ENCODE peak calls at places on chromosomes 3 and 15, in seven cellular contexts. One of them, this sample, is unnamed. For H3K4me1, the result is how much of the 10 kb centered on the place peaks cover.

GRCh38 chr15:43440721-43441281 is 52.2 kb downstream of the TP53BP1 start:
- DNase-seq in adrenal gland: peak
- DNase-seq in psoas muscle: no peak
- DNase-seq in CD4-positive, CD25-positive, alpha-beta regulatory T cell: peak
- DNase-seq in fibroblast of lung: peak
- DNase-seq in ascending aorta: peak
- DNase-seq in colonic mucosa: peak
- DNase-seq in this sample: no peak

GRCh38 chr3:51340311-51340829 is 44.7 kb upstream of the MANF start:
- DNase-seq in adrenal gland: peak
- DNase-seq in psoas muscle: no peak
- DNase-seq in CD4-positive, CD25-positive, alpha-beta regulatory T cell: no peak
- DNase-seq in fibroblast of lung: peak
- DNase-seq in ascending aorta: no peak
- DNase-seq in colonic mucosa: no peak
- DNase-seq in this sample: no peak

GRCh38 chr15:70245932-70246622 is 148.4 kb upstream of the TLE3 start:
- DNase-seq in adrenal gland: peak
- DNase-seq in psoas muscle: no peak
- DNase-seq in CD4-positive, CD25-positive, alpha-beta regulatory T cell: no peak
- DNase-seq in fibroblast of lung: peak
- DNase-seq in ascending aorta: no peak
- DNase-seq in colonic mucosa: no peak
- DNase-seq in this sample: peak

GRCh38 chr15:31372635-31373091 is 46.0 kb downstream of the KLF13 start:
- DNase-seq in adrenal gland: peak
- DNase-seq in psoas muscle: peak
- DNase-seq in CD4-positive, CD25-positive, alpha-beta regulatory T cell: no peak
- DNase-seq in fibroblast of lung: peak
- DNase-seq in ascending aorta: no peak
- DNase-seq in colonic mucosa: no peak
- DNase-seq in this sample: peak

GRCh38 chr15:61318276-61318675 is 89.2 kb upstream of the RORA start:
- DNase-seq in adrenal gland: no peak
- DNase-seq in psoas muscle: no peak
- DNase-seq in CD4-positive, CD25-positive, alpha-beta regulatory T cell: no peak
- DNase-seq in fibroblast of lung: no peak
- DNase-seq in ascending aorta: no peak
- DNase-seq in colonic mucosa: no peak
- DNase-seq in this sample: no peak

GRCh38 chr3:152539191-152539764 is 270.5 kb downstream of the MBNL1 start:
- DNase-seq in adrenal gland: no peak
- DNase-seq in psoas muscle: no peak
- DNase-seq in CD4-positive, CD25-positive, alpha-beta regulatory T cell: no peak
- DNase-seq in fibroblast of lung: no peak
- DNase-seq in ascending aorta: no peak
- DNase-seq in colonic mucosa: no peak
- DNase-seq in this sample: no peak

GRCh38 chr3:48928679-48929078 is 10.0 kb downstream of the ARIH2 start:
- DNase-seq in adrenal gland: no peak
- DNase-seq in psoas muscle: no peak
- DNase-seq in CD4-positive, CD25-positive, alpha-beta regulatory T cell: no peak
- DNase-seq in fibroblast of lung: no peak
- DNase-seq in ascending aorta: no peak
- DNase-seq in colonic mucosa: no peak
- DNase-seq in this sample: no peak

GRCh38 chr3:158105124-158105709 is 1.0 kb downstream of the SHOX2 start:
- DNase-seq in adrenal gland: no peak
- DNase-seq in psoas muscle: no peak
- DNase-seq in CD4-positive, CD25-positive, alpha-beta regulatory T cell: no peak
- DNase-seq in fibroblast of lung: no peak
- DNase-seq in ascending aorta: no peak
- DNase-seq in colonic mucosa: no peak
- DNase-seq in this sample: no peak

GRCh38 chr3:109887293-109887692 is 549.9 kb upstream of the DPPA4 start:
- DNase-seq in adrenal gland: no peak
- DNase-seq in psoas muscle: no peak
- DNase-seq in CD4-positive, CD25-positive, alpha-beta regulatory T cell: no peak
- DNase-seq in fibroblast of lung: no peak
- DNase-seq in ascending aorta: no peak
- DNase-seq in colonic mucosa: no peak
- DNase-seq in this sample: no peak

GRCh38 chr3:182490601-182491485 is 302.5 kb upstream of the ATP11B start:
- DNase-seq in adrenal gland: no peak
- DNase-seq in psoas muscle: no peak
- DNase-seq in CD4-positive, CD25-positive, alpha-beta regulatory T cell: no peak
- DNase-seq in fibroblast of lung: peak
- DNase-seq in ascending aorta: no peak
- DNase-seq in colonic mucosa: peak
- DNase-seq in this sample: no peak

GRCh38 chr3:41026394-41027177 is 172.7 kb upstream of the CTNNB1 start:
- DNase-seq in adrenal gland: peak
- DNase-seq in psoas muscle: peak
- DNase-seq in CD4-positive, CD25-positive, alpha-beta regulatory T cell: no peak
- DNase-seq in fibroblast of lung: peak
- DNase-seq in ascending aorta: no peak
- DNase-seq in colonic mucosa: peak
- DNase-seq in this sample: peak

GRCh38 chr3:49255686-49256085 is 21.3 kb downstream of the C3orf62 start:
- DNase-seq in adrenal gland: no peak
- DNase-seq in psoas muscle: no peak
- DNase-seq in CD4-positive, CD25-positive, alpha-beta regulatory T cell: no peak
- DNase-seq in fibroblast of lung: no peak
- DNase-seq in ascending aorta: no peak
- DNase-seq in colonic mucosa: no peak
- DNase-seq in this sample: no peak

GRCh38 chr3:177337548-177338331 is 140.5 kb upstream of the TBL1XR1 start:
- DNase-seq in adrenal gland: no peak
- DNase-seq in psoas muscle: no peak
- DNase-seq in CD4-positive, CD25-positive, alpha-beta regulatory T cell: no peak
- DNase-seq in fibroblast of lung: peak
- DNase-seq in ascending aorta: no peak
- DNase-seq in colonic mucosa: no peak
- DNase-seq in this sample: no peak

GRCh38 chr3:177334803-177335202 is 137.5 kb upstream of the TBL1XR1 start:
- DNase-seq in adrenal gland: no peak
- DNase-seq in psoas muscle: no peak
- DNase-seq in CD4-positive, CD25-positive, alpha-beta regulatory T cell: no peak
- DNase-seq in fibroblast of lung: no peak
- DNase-seq in ascending aorta: no peak
- DNase-seq in colonic mucosa: no peak
- DNase-seq in this sample: no peak

GRCh38 chr3:177333535-177334495 is 136.5 kb upstream of the TBL1XR1 start:
- DNase-seq in adrenal gland: peak
- DNase-seq in psoas muscle: peak
- DNase-seq in CD4-positive, CD25-positive, alpha-beta regulatory T cell: no peak
- DNase-seq in fibroblast of lung: peak
- DNase-seq in ascending aorta: no peak
- DNase-seq in colonic mucosa: no peak
- DNase-seq in this sample: peak

GRCh38 chr3:177336841-177337430 is 139.7 kb upstream of the TBL1XR1 start:
- DNase-seq in adrenal gland: no peak
- DNase-seq in psoas muscle: no peak
- DNase-seq in CD4-positive, CD25-positive, alpha-beta regulatory T cell: no peak
- DNase-seq in fibroblast of lung: peak
- DNase-seq in ascending aorta: no peak
- DNase-seq in colonic mucosa: no peak
- DNase-seq in this sample: no peak

DNA sequence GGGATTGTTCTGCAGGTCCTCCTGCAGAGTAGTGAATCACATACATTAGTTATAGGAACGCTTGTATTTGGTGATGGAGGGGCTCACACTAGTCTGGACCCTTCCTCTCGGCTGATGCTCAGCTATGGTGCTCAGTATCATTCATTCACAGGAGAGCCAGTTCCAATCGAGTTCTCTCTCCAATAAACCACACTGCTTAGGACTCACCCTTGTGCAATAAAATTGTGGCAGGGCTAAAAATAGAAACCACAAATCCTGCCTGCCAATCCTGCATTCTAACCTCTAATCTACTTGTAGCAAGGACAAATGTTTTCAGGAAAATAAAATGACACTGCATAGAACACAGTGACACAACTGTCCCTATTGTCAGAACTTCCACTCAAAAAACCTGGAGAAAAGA is 138.4 kb upstream of the TBL1XR1 start:
- DNase-seq in adrenal gland: peak
- DNase-seq in psoas muscle: no peak
- DNase-seq in CD4-positive, CD25-positive, alpha-beta regulatory T cell: no peak
- DNase-seq in fibroblast of lung: peak
- DNase-seq in ascending aorta: no peak
- DNase-seq in colonic mucosa: peak
- DNase-seq in this sample: no peak
- H3K27ac ChIP-seq in adrenal gland: no peak
- H3K27ac ChIP-seq in psoas muscle: peak
- H3K27ac ChIP-seq in CD4-positive, CD25-positive, alpha-beta regulatory T cell: no peak
- H3K27ac ChIP-seq in fibroblast of lung: no peak
- H3K27ac ChIP-seq in ascending aorta: peak
- H3K27ac ChIP-seq in colonic mucosa: peak
- H3K27ac ChIP-seq in this sample: peak

GRCh38 chr3:123327956-123328850 is 120.7 kb downstream of the ADCY5 start:
- DNase-seq in adrenal gland: no peak
- DNase-seq in psoas muscle: no peak
- DNase-seq in CD4-positive, CD25-positive, alpha-beta regulatory T cell: no peak
- DNase-seq in fibroblast of lung: no peak
- DNase-seq in ascending aorta: no peak
- DNase-seq in colonic mucosa: no peak
- DNase-seq in this sample: peak
- H3K4me1 ChIP-seq in adrenal gland: under half
- H3K4me1 ChIP-seq in psoas muscle: under half
- H3K4me1 ChIP-seq in CD4-positive, CD25-positive, alpha-beta regulatory T cell: under half
- H3K4me1 ChIP-seq in fibroblast of lung: under half
- H3K4me1 ChIP-seq in ascending aorta: under half
- H3K4me1 ChIP-seq in colonic mucosa: under half
- H3K4me1 ChIP-seq in this sample: half or more

DNA sequence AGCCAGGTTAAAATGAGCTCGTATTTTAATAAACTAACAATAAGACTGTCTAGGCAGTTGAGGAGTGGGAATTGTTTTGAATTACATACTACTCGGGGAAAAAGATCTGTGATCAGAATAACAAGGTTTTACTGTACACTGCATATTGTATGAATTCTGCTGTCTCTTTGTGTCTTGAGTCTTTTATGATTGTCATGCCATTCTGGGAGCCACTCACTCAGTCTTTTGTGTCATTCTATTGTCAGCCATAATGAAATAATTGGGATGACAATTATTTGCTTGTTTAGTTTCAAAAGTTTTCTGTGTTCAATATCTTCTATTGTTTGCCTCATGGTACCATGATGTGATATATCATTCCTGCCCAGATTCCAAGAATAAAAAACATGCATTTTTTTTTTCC is 339.6 kb upstream of the TBL1XR1 start:
- DNase-seq in adrenal gland: no peak
- DNase-seq in psoas muscle: no peak
- DNase-seq in CD4-positive, CD25-positive, alpha-beta regulatory T cell: no peak
- DNase-seq in fibroblast of lung: no peak
- DNase-seq in ascending aorta: no peak
- DNase-seq in colonic mucosa: no peak
- DNase-seq in this sample: no peak
- H3K27ac ChIP-seq in adrenal gland: no peak
- H3K27ac ChIP-seq in psoas muscle: no peak
- H3K27ac ChIP-seq in CD4-positive, CD25-positive, alpha-beta regulatory T cell: no peak
- H3K27ac ChIP-seq in fibroblast of lung: no peak
- H3K27ac ChIP-seq in ascending aorta: no peak
- H3K27ac ChIP-seq in colonic mucosa: no peak
- H3K27ac ChIP-seq in this sample: no peak

GRCh38 chr3:111808439-111808838 is 50.6 kb upstream of the PHLDB2 start:
- DNase-seq in adrenal gland: no peak
- DNase-seq in psoas muscle: no peak
- DNase-seq in CD4-positive, CD25-positive, alpha-beta regulatory T cell: no peak
- DNase-seq in fibroblast of lung: peak
- DNase-seq in ascending aorta: no peak
- DNase-seq in colonic mucosa: no peak
- DNase-seq in this sample: no peak

GRCh38 chr3:111810909-111811308 is 48.2 kb upstream of the PHLDB2 start:
- DNase-seq in adrenal gland: no peak
- DNase-seq in psoas muscle: no peak
- DNase-seq in CD4-positive, CD25-positive, alpha-beta regulatory T cell: no peak
- DNase-seq in fibroblast of lung: peak
- DNase-seq in ascending aorta: no peak
- DNase-seq in colonic mucosa: no peak
- DNase-seq in this sample: no peak

GRCh38 chr3:111809196-111809595 is 49.9 kb upstream of the PHLDB2 start:
- DNase-seq in adrenal gland: no peak
- DNase-seq in psoas muscle: no peak
- DNase-seq in CD4-positive, CD25-positive, alpha-beta regulatory T cell: no peak
- DNase-seq in fibroblast of lung: peak
- DNase-seq in ascending aorta: no peak
- DNase-seq in colonic mucosa: no peak
- DNase-seq in this sample: no peak

GRCh38 chr3:111812680-111813079 is 46.4 kb upstream of the PHLDB2 start:
- DNase-seq in adrenal gland: no peak
- DNase-seq in psoas muscle: no peak
- DNase-seq in CD4-positive, CD25-positive, alpha-beta regulatory T cell: no peak
- DNase-seq in fibroblast of lung: no peak
- DNase-seq in ascending aorta: no peak
- DNase-seq in colonic mucosa: no peak
- DNase-seq in this sample: no peak

DNA sequence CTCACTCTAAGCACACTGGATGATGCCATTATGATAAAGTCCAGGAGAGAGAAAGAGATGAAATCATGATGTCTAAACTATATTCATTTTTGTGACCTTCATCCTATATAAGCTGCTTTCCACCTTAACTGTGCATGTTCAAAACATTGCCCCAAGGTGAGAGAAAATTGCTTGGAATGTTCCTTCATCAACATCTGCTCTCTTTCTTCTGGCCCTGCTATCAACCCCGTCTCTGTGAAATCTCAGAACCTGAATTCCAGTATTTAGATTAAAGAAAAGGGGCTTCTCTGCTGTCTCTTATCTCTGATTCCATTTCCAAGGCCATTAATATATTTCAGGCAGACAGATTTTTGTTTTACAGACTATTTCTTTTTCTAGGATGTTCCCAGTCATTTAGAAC is 47.3 kb upstream of the PHLDB2 start:
- DNase-seq in adrenal gland: no peak
- DNase-seq in psoas muscle: no peak
- DNase-seq in CD4-positive, CD25-positive, alpha-beta regulatory T cell: no peak
- DNase-seq in fibroblast of lung: no peak
- DNase-seq in ascending aorta: no peak
- DNase-seq in colonic mucosa: no peak
- DNase-seq in this sample: no peak
- H3K4me1 ChIP-seq in adrenal gland: under half
- H3K4me1 ChIP-seq in psoas muscle: under half
- H3K4me1 ChIP-seq in CD4-positive, CD25-positive, alpha-beta regulatory T cell: under half
- H3K4me1 ChIP-seq in fibroblast of lung: under half
- H3K4me1 ChIP-seq in ascending aorta: under half
- H3K4me1 ChIP-seq in colonic mucosa: under half
- H3K4me1 ChIP-seq in this sample: under half

DNA sequence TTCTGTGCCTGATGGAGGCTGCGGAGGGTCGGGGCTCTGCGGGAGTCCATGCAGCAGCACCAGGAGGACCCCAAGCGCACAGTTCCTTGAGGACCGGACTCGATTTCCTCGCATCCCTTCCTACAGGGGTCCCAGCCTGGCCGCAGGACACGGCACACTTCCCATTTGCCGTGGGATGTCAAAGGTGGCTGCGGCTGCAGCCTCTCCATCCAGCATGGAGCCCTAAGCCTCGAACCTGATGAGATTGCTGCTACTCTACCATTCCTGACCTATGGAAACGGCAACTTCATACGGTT is 40.6 kb downstream of the RGMA start:
- DNase-seq in adrenal gland: no peak
- DNase-seq in psoas muscle: no peak
- DNase-seq in CD4-positive, CD25-positive, alpha-beta regulatory T cell: no peak
- DNase-seq in fibroblast of lung: no peak
- DNase-seq in ascending aorta: no peak
- DNase-seq in colonic mucosa: no peak
- DNase-seq in this sample: no peak
- H3K27ac ChIP-seq in adrenal gland: no peak
- H3K27ac ChIP-seq in psoas muscle: no peak
- H3K27ac ChIP-seq in CD4-positive, CD25-positive, alpha-beta regulatory T cell: no peak
- H3K27ac ChIP-seq in fibroblast of lung: no peak
- H3K27ac ChIP-seq in ascending aorta: no peak
- H3K27ac ChIP-seq in colonic mucosa: no peak
- H3K27ac ChIP-seq in this sample: no peak